ENCODE peak calls at places on chromosomes 5 and 9, in seven cellular contexts. R is stomach; W is CD8-positive, alpha-beta T cell; T is colonic mucosa; D is left ventricle myocardium inferior; K is left lung; C is heart right ventricle. G is an unnamed sample. For H3K36me3, the result is how much of the 10 kb centered on the place peaks cover.

GRCh38 chr5:58071566-58071965 is 388.3 kb downstream of the PLK2 start:
- DNase-seq in R (no peak), D (peak), C (peak), W (no peak), T (no peak), K (no peak), G (no peak)

GRCh38 chr9:136657975-136658848 is 4.5 kb upstream of the EGFL7 start:
- DNase-seq in C (peak), W (no peak), K (no peak), R (no peak), D (peak), T (no peak), G (peak)

GRCh38 chr5:115168829-115169391 is 798 bp downstream of the TRIM36 start:
- DNase-seq in W (no peak), R (no peak), K (no peak), C (no peak), T (peak), D (no peak), G (peak)

GRCh38 chr9:12882430-12882829 is 107.6 kb downstream of the LURAP1L start:
- DNase-seq in R (no peak), T (no peak), K (no peak), D (no peak), C (no peak), W (no peak), G (no peak)

GRCh38 chr9:84327184-84327583 is 13.4 kb downstream of the SLC28A3 start:
- DNase-seq in K (no peak), C (no peak), D (no peak), T (no peak), W (no peak), R (no peak), G (no peak)

GRCh38 chr5:177319913-177320588 is 8.4 kb upstream of the MXD3 start:
- DNase-seq in W (no peak), D (no peak), K (no peak), T (no peak), R (no peak), C (no peak), G (no peak)

GRCh38 chr5:40224421-40224820 is 455.3 kb upstream of the PTGER4 start:
- DNase-seq in T (no peak), W (no peak), D (no peak), C (no peak), K (no peak), R (no peak), G (no peak)

GRCh38 chr5:139638090-139638735 is 9.9 kb upstream of the CXXC5 start:
- DNase-seq in R (peak), W (no peak), K (peak), D (peak), C (peak), T (peak), G (peak)

GRCh38 chr9:38355115-38355514 is 37.4 kb upstream of the ALDH1B1 start:
- DNase-seq in T (no peak), D (no peak), K (no peak), C (no peak), W (no peak), R (no peak), G (no peak)

GRCh38 chr5:35239911-35240610 is 9.8 kb upstream of the PRLR start:
- DNase-seq in W (no peak), C (no peak), T (no peak), K (no peak), D (no peak), R (no peak), G (no peak)

GRCh38 chr9:124805186-124805585 is 28.3 kb downstream of the OLFML2A start:
- DNase-seq in R (no peak), W (no peak), D (no peak), C (no peak), K (no peak), T (no peak), G (no peak)

GRCh38 chr5:149853019-149853648 is 91.5 kb downstream of the PDE6A start:
- DNase-seq in R (peak), K (peak), C (peak), D (peak), W (peak), T (peak), G (no peak)

GRCh38 chr9:131404581-131404980 is 10.7 kb downstream of the PRRC2B start:
- DNase-seq in C (no peak), T (no peak), K (no peak), W (no peak), R (no peak), D (no peak), G (no peak)

GRCh38 chr5:102749416-102750021 is 5.6 kb upstream of the PAM start:
- DNase-seq in R (no peak), D (no peak), C (no peak), K (no peak), W (no peak), T (no peak), G (no peak)

GRCh38 chr5:78797945-78798731 is 149.6 kb upstream of the LHFPL2 start:
- DNase-seq in R (no peak), T (no peak), D (no peak), K (no peak), W (no peak), C (no peak), G (no peak)

GRCh38 chr9:93060746-93061259 is 2.3 kb downstream of the SUSD3 start:
- DNase-seq in D (no peak), C (no peak), W (no peak), K (no peak), T (no peak), R (peak), G (no peak)

GRCh38 chr5:11504794-11505193 is 399.5 kb downstream of the CTNND2 start:
- DNase-seq in R (no peak), K (no peak), W (no peak), C (no peak), T (no peak), D (no peak), G (no peak)

GRCh38 chr5:68884893-68885292 is 208.9 kb upstream of the SLC30A5 start:
- DNase-seq in D (no peak), T (no peak), R (no peak), K (no peak), W (no peak), C (no peak), G (no peak)

GRCh38 chr9:100111235-100111634 is 12.2 kb downstream of the INVS start:
- DNase-seq in D (peak), R (peak), T (peak), W (no peak), K (peak), C (peak), G (no peak)

GRCh38 chr5:157571357-157571827 is 4.2 kb downstream of the ADAM19 start:
- DNase-seq in W (no peak), C (no peak), R (no peak), D (no peak), T (no peak), K (no peak), G (peak)

GRCh38 chr5:98349251-98349989 is 424.0 kb upstream of the RGMB start:
- DNase-seq in T (no peak), D (no peak), W (no peak), C (no peak), R (no peak), K (no peak), G (no peak)

GRCh38 chr5:2674456-2674855 is 77.0 kb downstream of the IRX2 start:
- DNase-seq in C (no peak), T (no peak), D (no peak), W (no peak), K (no peak), R (no peak), G (no peak)

GRCh38 chr5:23721336-23721735 is 213.9 kb downstream of the PRDM9 start:
- DNase-seq in D (no peak), R (no peak), C (no peak), K (no peak), T (no peak), W (no peak), G (no peak)

GRCh38 chr5:178279723-178280438 is 47.3 kb upstream of the PHYKPL start:
- DNase-seq in W (peak), R (peak), D (peak), T (peak), K (peak), C (peak), G (peak)

GRCh38 chr5:151208481-151208914 is 15.4 kb downstream of the CCDC69 start:
- DNase-seq in W (no peak), C (no peak), D (no peak), T (no peak), K (peak), R (no peak), G (no peak)

GRCh38 chr5:55037046-55037771 is 13.2 kb downstream of the GZMK start:
- DNase-seq in T (no peak), K (no peak), R (no peak), C (no peak), W (peak), D (no peak), G (peak)

GRCh38 chr9:127419306-127419705 is 4.9 kb upstream of the ZNF79 start:
- DNase-seq in R (no peak), D (no peak), T (no peak), K (no peak), C (no peak), W (no peak), G (no peak)

GRCh38 chr9:127415657-127416056 is 8.5 kb upstream of the ZNF79 start:
- DNase-seq in D (no peak), R (no peak), C (no peak), T (no peak), W (no peak), K (no peak), G (no peak)

GRCh38 chr9:127415158-127415557 is 9.0 kb upstream of the ZNF79 start:
- DNase-seq in K (no peak), D (no peak), W (no peak), T (no peak), C (no peak), R (no peak), G (no peak)

GRCh38 chr9:127417130-127418036 is 6.8 kb upstream of the ZNF79 start:
- DNase-seq in R (no peak), C (no peak), K (no peak), W (no peak), D (no peak), T (no peak), G (no peak)

DNA sequence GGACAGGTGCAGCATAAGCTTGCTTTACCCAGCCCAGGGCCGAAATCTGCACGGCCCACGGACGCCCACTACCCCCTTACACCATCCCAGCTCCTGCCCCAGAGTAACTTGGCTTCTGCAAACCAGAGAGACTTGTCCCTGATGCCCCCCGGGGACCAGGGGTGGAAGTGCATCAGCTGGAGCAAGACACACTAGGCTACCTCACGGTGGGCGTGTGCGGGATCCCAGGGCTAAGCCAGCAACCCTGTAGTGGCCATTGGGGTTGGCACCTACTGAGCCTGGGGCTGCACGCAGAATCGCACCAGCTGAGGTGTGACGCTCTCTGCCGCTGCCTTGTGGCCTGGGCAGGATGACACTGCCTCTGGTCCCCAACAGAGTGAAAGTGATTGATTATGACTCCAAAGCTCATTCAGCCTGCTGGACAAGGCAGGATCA is 6.1 kb upstream of the ZNF79 start:
- DNase-seq in W (peak), D (no peak), K (no peak), R (no peak), T (no peak), C (no peak), G (no peak)
- TF ChIP-seq CTCF in W (peak), D (peak), K (no peak), R (no peak), T (no peak), C (peak), G (peak)

GRCh38 chr5:651296-652022 is 39.3 kb downstream of the CEP72 start:
- DNase-seq in T (no peak), D (no peak), R (no peak), K (no peak), C (peak), W (no peak), G (no peak)

GRCh38 chr5:652773-653350 is 40.3 kb downstream of the TPPP start:
- DNase-seq in K (no peak), T (peak), R (no peak), D (no peak), C (no peak), W (no peak), G (no peak)

GRCh38 chr5:655406-655805 is 37.7 kb downstream of the TPPP start:
- DNase-seq in R (no peak), C (no peak), K (no peak), T (no peak), D (no peak), W (no peak), G (no peak)

GRCh38 chr5:652023-652515 is 39.9 kb downstream of the CEP72 start:
- DNase-seq in R (no peak), D (no peak), T (no peak), W (no peak), K (no peak), C (peak), G (no peak)

GRCh38 chr5:654071-654778 is 38.9 kb downstream of the TPPP start:
- DNase-seq in C (no peak), K (no peak), T (no peak), D (no peak), W (no peak), R (no peak), G (no peak)
- H3K36me3 ChIP-seq in C (under half), K (under half), T (under half), D (under half), W (under half), R (under half), G (under half)

DNA sequence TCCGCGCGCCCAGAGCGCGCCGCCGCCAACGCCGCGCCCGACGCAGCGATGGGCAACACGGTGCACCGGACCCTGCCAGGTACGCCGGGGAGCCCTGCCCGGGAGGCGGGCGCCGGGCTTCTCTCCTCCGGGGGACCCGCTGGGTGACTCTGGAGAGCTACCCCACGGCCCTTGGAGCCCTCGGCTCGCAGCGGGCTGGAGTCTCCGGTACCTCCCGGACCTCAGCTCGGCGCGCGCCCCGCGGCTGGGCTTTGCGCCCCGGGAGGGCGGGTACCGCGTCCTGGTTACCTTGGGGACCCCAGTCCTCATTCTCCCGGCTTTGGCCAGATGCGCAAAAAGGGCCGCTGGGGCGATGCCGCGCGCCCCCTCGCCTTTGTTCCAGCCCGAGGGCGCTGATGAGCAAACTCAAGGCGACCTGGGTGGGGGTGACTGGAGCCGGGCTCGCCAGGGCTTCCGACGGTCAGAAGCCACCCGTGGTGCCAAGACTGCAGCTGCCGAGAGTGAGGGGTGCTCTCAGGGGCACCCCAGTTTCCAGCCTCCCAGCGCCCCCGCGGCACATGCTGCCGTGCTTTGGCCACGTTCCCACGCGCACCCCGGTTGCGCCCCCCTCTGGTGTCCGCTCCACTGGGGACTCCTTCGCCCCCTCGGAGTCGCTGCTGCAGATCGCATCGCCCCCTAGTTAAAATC is 439 bp downstream of the NEURL1B start:
- DNase-seq in W (no peak), D (peak), C (no peak), K (no peak), R (no peak), T (no peak), G (peak)
- TF ChIP-seq CTCF in W (no peak), D (peak), C (peak), K (no peak), R (no peak), T (no peak), G (peak)

GRCh38 chr5:118891252-118891651 is 97.1 kb downstream of the DTWD2 start:
- DNase-seq in T (no peak), R (no peak), K (no peak), C (no peak), D (no peak), W (no peak), G (no peak)
- H3K36me3 ChIP-seq in T (under half), R (under half), K (under half), C (under half), D (under half), W (under half), G (under half)

GRCh38 chr9:130101963-130102362 is 48.3 kb downstream of the GPR107 start:
- DNase-seq in T (no peak), C (no peak), D (no peak), R (no peak), K (no peak), W (no peak), G (no peak)

GRCh38 chr9:130100681-130101080 is 47.0 kb downstream of the GPR107 start:
- DNase-seq in W (no peak), K (no peak), D (no peak), T (no peak), R (no peak), C (no peak), G (no peak)

GRCh38 chr9:130106860-130107848 is 53.4 kb downstream of the GPR107 start:
- DNase-seq in D (peak), K (peak), R (peak), W (peak), T (peak), C (peak), G (no peak)

GRCh38 chr9:130107955-130108354 is 54.2 kb downstream of the GPR107 start:
- DNase-seq in R (no peak), W (no peak), T (no peak), K (no peak), D (no peak), C (no peak), G (no peak)

GRCh38 chr9:130104413-130105193 is 50.9 kb downstream of the GPR107 start:
- DNase-seq in T (no peak), D (no peak), W (no peak), C (no peak), K (no peak), R (no peak), G (no peak)
- TF ChIP-seq CTCF in T (no peak), D (no peak), W (no peak), C (no peak), K (no peak), R (no peak), G (no peak)

DNA sequence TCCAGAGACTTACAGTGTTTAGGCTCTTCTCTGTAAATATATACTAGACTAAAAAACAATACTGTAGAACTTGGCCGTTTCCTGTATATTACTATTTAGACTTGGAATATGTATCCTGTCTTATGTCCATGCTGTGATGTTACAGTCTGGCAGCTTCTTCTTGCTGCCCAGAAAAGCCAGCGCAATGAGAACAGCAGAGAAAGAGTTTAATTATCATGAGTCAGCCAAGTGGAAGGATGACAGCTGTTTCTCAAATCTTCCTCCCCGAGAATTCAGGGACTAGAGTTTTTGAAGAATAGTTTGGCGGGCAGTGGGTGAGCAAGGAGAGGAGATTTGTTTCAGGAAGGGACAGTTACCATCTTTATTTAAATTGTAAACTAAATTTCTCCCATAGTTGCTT is 37.5 kb downstream of the NAA35 start:
- DNase-seq in K (no peak), D (no peak), T (no peak), R (no peak), C (no peak), W (no peak), G (no peak)
- H3K36me3 ChIP-seq in K (under half), D (half or more), T (under half), R (half or more), C (under half), W (under half), G (under half)

DNA sequence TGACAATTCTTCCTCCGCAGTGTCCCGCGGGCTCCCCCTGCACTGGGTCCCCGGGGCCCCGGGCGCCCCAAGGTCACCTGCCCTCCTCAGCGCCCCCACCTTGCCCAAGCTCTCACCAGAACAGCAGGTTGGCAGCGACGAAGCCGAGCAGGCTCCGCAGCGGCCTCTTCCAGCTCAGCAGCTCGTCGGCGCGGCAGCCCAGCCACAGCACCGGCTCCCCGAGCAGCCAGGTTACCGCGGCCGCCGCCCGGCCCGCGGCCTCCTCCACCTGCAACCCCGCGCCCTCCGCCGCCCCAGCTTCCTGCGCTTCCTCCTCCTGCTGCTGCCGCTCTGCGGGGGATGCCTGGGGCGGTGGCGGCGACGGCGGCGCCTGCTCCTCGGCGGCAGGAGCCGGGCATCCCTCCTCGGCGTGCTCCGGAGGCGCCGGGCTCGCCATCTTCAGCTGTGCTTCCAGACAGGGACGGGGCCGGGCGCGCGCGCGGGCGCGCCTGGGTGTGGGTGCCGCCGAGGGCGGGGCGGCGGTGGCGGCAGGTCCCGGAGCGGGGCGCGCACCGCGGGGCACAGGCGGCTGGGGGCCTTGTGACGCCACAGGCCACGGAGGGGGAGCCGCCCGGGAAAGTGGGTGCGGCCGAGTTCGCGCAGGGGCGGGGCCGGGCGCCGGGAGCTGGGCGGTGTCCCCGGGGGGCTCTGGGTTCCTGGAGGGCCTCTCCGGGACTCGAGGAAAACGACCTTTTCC is at the start of gene RETREG1:
- DNase-seq in T (peak), D (peak), C (peak), R (peak), K (peak), W (peak), G (peak)
- TF ChIP-seq CTCF in T (no peak), D (peak), C (no peak), R (no peak), K (no peak), W (no peak), G (no peak)

DNA sequence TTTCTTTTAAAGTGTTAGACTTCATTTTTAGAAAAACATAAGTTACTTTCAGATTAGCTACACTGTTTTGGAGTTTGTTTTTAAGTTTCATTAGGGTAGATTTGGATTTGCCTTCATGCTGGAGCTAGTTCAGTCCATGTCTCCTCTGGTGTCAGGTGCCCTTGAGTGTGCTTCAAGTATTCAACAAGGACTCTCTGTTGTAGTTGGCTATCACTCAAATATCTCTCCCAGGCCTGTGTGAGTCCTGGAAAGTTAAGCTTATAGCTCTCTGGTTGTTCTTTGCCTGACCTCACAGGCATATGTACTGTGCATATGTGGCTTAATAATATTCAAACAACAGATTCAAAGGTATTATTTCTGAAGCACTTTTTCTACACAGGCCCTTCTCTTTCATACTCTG is 45.4 kb downstream of the PTBP3 start:
- DNase-seq in T (no peak), W (no peak), R (no peak), D (no peak), K (no peak), C (no peak), G (no peak)
- H3K36me3 ChIP-seq in T (under half), W (under half), R (under half), D (under half), K (under half), C (under half), G (under half)

GRCh38 chr9:123597926-123598556 is 242.0 kb downstream of the CRB2 start:
- DNase-seq in K (no peak), T (no peak), C (no peak), D (no peak), R (no peak), W (no peak), G (no peak)
- TF ChIP-seq CTCF in K (no peak), T (no peak), C (no peak), D (no peak), R (no peak), W (no peak), G (no peak)

GRCh38 chr9:134039386-134040175 is 14.3 kb downstream of the BRD3OS start:
- DNase-seq in D (no peak), R (no peak), C (no peak), K (no peak), T (no peak), W (no peak), G (no peak)
- H3K36me3 ChIP-seq in D (half or more), R (half or more), C (under half), K (under half), T (under half), W (under half), G (under half)

G was measured in GM06990.